ENCODE peak calls at places on chromosomes 16 and 17, in ten cellular contexts. P is lower leg skin, S is omental fat pad, H is HFFc6, L is suprapubic skin, D is pancreas, N is PC-3, Q is osteocyte, V is coronary artery, C is AG10803. W is an unnamed sample.
A peak's percentile ranks its signal among the peaks of the same experiment; 100 is the strongest.

GRCh38 chr16:457732-458400 is 32.4 kb downstream of the RAB11FIP3 start:
- DNase-seq in P (no peak), S (no peak), H (no peak), L (no peak), D (no peak), N (no peak), Q (no peak), V (no peak), C (peak; percentile 21), W (no peak)

GRCh38 chr17:79778504-79779087 is 648 bp downstream of the CBX2 start:
- DNase-seq in P (no peak), S (no peak), H (no peak), L (no peak), D (peak; percentile 76), N (peak; percentile 41), Q (no peak), V (no peak), C (no peak), W (no peak)

GRCh38 chr17:34840758-34841157 is 120.5 kb downstream of the CCT6B start:
- DNase-seq in P (no peak), S (no peak), H (no peak), L (no peak), D (no peak), N (no peak), Q (no peak), V (no peak), C (no peak), W (no peak)

GRCh38 chr16:1090620-1091587 is 5.1 kb downstream of the C1QTNF8 start:
- DNase-seq in P (no peak), S (no peak), H (no peak), L (no peak), D (no peak), N (no peak), Q (no peak), V (no peak), C (no peak), W (no peak)

GRCh38 chr16:138049-138417 is 440 bp downstream of the NPRL3 start:
- DNase-seq in P (no peak), S (no peak), H (no peak), L (no peak), D (peak; percentile 78), N (no peak), Q (no peak), V (no peak), C (peak; percentile 8), W (no peak)

GRCh38 chr16:84810518-84811273 is 9.1 kb upstream of the CRISPLD2 start:
- DNase-seq in P (no peak), S (no peak), H (no peak), L (no peak), D (peak; percentile 25), N (no peak), Q (no peak), V (no peak), C (peak; percentile 85), W (peak; percentile 74)

GRCh38 chr17:19558946-19559345 is 25.3 kb downstream of the SLC47A1 start:
- DNase-seq in P (no peak), S (no peak), H (no peak), L (no peak), D (no peak), N (no peak), Q (no peak), V (no peak), C (no peak), W (no peak)

GRCh38 chr16:24668481-24669001 is 60.9 kb upstream of the TNRC6A start:
- DNase-seq in P (no peak), S (no peak), H (peak; percentile 38), L (no peak), D (no peak), N (no peak), Q (no peak), V (no peak), C (peak; percentile 81), W (peak; percentile 81)

GRCh38 chr17:79230576-79230975 is 156.0 kb downstream of the ENGASE start:
- DNase-seq in P (no peak), S (no peak), H (no peak), L (no peak), D (no peak), N (no peak), Q (no peak), V (no peak), C (no peak), W (no peak)

GRCh38 chr16:70772493-70772892 is 28.5 kb downstream of the VAC14 start:
- DNase-seq in P (no peak), S (no peak), H (peak; percentile 16), L (no peak), D (no peak), N (peak; percentile 12), Q (no peak), V (no peak), C (peak; percentile 31), W (peak; percentile 15)

GRCh38 chr16:75052481-75053211 is 53.8 kb downstream of the ZNRF1 start:
- DNase-seq in P (peak; percentile 46), S (no peak), H (no peak), L (no peak), D (no peak), N (no peak), Q (no peak), V (no peak), C (no peak), W (no peak)

GRCh38 chr16:47481698-47482374 is 20.7 kb downstream of the PHKB start:
- DNase-seq in P (no peak), S (no peak), H (no peak), L (no peak), D (no peak), N (no peak), Q (no peak), V (no peak), C (no peak), W (no peak)

GRCh38 chr17:67150826-67151225 is 94.2 kb downstream of the HELZ start:
- DNase-seq in P (no peak), S (no peak), H (no peak), L (no peak), D (no peak), N (peak; percentile 53), Q (no peak), V (no peak), C (no peak), W (no peak)

GRCh38 chr16:4315185-4316102 is at the start of gene GLIS2:
- DNase-seq in P (peak; percentile 93), S (no peak), H (peak; percentile 49), L (no peak), D (peak; percentile 82), N (peak; percentile 57), Q (peak; percentile 93), V (no peak), C (peak; percentile 83), W (peak; percentile 84)

GRCh38 chr17:67488161-67488560 is 111.1 kb downstream of the PITPNC1 start:
- DNase-seq in P (peak; percentile 90), S (peak; percentile 48), H (no peak), L (peak; percentile 68), D (no peak), N (no peak), Q (no peak), V (no peak), C (peak; percentile 70), W (no peak)

DNA sequence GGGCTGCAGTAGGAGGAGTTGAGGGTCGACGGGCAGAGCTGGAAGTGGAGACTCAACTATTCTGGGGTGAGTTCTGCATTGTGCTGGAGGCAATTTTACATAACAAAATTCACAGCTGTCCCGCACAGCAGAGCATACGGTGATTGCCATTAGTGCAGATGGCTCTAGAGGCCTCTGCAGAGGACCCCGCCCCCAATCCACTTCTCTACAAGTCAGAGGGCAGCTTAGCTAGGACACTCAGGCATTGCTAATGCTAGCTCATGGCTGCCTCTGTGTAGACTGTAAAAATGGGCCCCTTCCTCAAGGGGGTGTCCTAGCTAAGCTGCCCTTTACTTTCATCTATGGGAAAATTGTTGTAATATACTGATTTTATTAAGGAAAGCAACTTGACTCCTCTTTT is 18.4 kb upstream of the POLR3E start:
- DNase-seq in P (no peak), S (no peak), H (no peak), L (no peak), D (no peak), N (no peak), Q (no peak), V (no peak), C (no peak), W (no peak)
- TF ChIP-seq CTCF in P (no peak), S (no peak), H (no peak), L (no peak), D (no peak), N (no peak), Q (no peak), V (no peak), C (no peak), W (no peak)

GRCh38 chr17:20781260-20781659 is 201.7 kb downstream of the CDRT15L2 start:
- DNase-seq in P (no peak), S (no peak), H (no peak), L (no peak), D (no peak), N (no peak), Q (no peak), V (no peak), C (no peak), W (no peak)
- TF ChIP-seq CTCF in P (no peak), S (no peak), H (no peak), L (no peak), D (no peak), N (no peak), Q (no peak), V (no peak), C (no peak), W (no peak)

DNA sequence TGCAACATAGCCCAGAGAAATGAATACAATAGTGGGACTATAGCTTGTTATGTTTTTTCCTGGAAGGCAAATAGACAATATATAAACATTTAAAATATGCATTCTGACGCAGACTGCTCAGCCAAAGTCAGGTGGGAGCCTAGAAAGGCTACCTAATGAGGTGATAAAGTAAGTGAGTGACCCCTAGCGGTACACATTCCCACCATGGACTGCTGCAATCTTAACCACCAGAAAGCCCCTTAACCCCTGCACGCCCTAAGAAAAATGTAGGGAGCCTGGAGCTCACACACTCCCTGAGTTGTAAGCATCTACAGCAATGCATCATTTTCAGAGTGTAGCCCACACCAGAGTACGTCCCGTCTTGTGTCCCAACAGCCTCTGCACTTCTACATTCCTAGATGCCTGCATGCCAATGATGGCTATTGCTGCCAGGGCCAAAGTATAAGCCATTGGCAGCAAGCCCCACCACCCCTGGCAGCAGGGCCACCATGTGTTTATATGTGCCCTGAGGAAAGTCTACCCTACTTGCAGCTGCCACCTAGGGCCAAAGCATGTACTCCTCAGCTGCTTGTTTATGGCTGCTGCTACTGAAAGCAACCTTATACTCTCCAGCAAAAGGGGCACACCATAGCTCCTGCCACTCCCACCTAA is 127.6 kb downstream of the KIF2B start:
- DNase-seq in P (no peak), S (no peak), H (no peak), L (no peak), D (no peak), N (no peak), Q (no peak), V (no peak), C (no peak), W (no peak)
- TF ChIP-seq CTCF in P (no peak), S (no peak), H (no peak), L (no peak), D (no peak), N (peak; percentile 24), Q (no peak), V (no peak), C (no peak), W (no peak)

DNA sequence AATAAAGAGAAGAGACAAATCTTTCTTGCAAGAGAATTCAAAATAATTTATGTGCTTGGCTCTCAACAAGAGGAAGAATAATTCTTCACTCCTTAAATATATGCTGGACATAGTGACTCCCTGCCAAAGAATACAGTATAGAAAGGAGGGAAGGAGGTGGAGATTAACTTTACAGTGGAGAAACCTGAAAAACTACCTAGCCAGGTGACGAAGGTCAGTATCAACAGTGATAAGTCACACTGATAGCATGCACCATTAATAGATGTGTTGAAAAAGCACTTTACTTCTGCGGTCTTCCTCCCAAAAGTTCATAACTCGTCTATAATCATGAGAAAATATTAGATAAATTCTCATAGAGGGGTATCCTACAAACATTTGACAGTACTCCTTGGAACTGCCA is 21.4 kb downstream of the CBLN1 start:
- DNase-seq in P (no peak), S (no peak), H (no peak), L (no peak), D (no peak), N (no peak), Q (no peak), V (no peak), C (no peak), W (no peak)
- TF ChIP-seq CTCF in P (no peak), S (no peak), H (no peak), L (no peak), D (no peak), N (no peak), Q (no peak), V (no peak), C (no peak), W (no peak)

W was measured in astrocyte of the spinal cord.